ENCODE peak calls at places on chromosome 16, in four cellular contexts. One of them, this sample, is unnamed.

GRCh38 chr16:88923450-88923849 is 53.6 kb downstream of the CBFA2T3 start:
- DNase-seq in fibroblast of lung: no peak
- DNase-seq in DND-41: no peak
- DNase-seq in CD4-positive, alpha-beta T cell: no peak
- DNase-seq in this sample: no peak

GRCh38 chr16:10738231-10739077 is 5.2 kb upstream of the NUBP1 start:
- DNase-seq in DND-41: no peak
- DNase-seq in fibroblast of lung: peak; percentile 73
- DNase-seq in CD4-positive, alpha-beta T cell: no peak
- DNase-seq in this sample: peak; percentile 76

GRCh38 chr16:89093602-89094251 is at the start of gene ACSF3:
- DNase-seq in fibroblast of lung: peak; percentile 50
- DNase-seq in CD4-positive, alpha-beta T cell: peak; percentile 51
- DNase-seq in DND-41: peak; percentile 71
- DNase-seq in this sample: peak; percentile 85

GRCh38 chr16:6571044-6571443 is 761.6 kb upstream of the RBFOX1 start:
- DNase-seq in CD4-positive, alpha-beta T cell: no peak
- DNase-seq in fibroblast of lung: no peak
- DNase-seq in DND-41: no peak
- DNase-seq in this sample: no peak

GRCh38 chr16:19705131-19705501 is 12.9 kb downstream of the KNOP1 start:
- DNase-seq in fibroblast of lung: no peak
- DNase-seq in CD4-positive, alpha-beta T cell: no peak
- DNase-seq in DND-41: no peak
- DNase-seq in this sample: no peak

GRCh38 chr16:24758986-24759385 is 29.5 kb downstream of the TNRC6A start:
- DNase-seq in CD4-positive, alpha-beta T cell: no peak
- DNase-seq in fibroblast of lung: no peak
- DNase-seq in DND-41: no peak
- DNase-seq in this sample: no peak

GRCh38 chr16:53896711-53897110 is 192.8 kb downstream of the FTO start:
- DNase-seq in CD4-positive, alpha-beta T cell: no peak
- DNase-seq in DND-41: no peak
- DNase-seq in fibroblast of lung: no peak
- DNase-seq in this sample: no peak

GRCh38 chr16:53893731-53894435 is 189.9 kb downstream of the FTO start:
- DNase-seq in fibroblast of lung: peak; percentile 92
- DNase-seq in CD4-positive, alpha-beta T cell: no peak
- DNase-seq in DND-41: no peak
- DNase-seq in this sample: no peak

GRCh38 chr16:64468515-64469090 is 653.3 kb downstream of the CDH11 start:
- DNase-seq in CD4-positive, alpha-beta T cell: no peak
- DNase-seq in fibroblast of lung: no peak
- DNase-seq in DND-41: no peak
- DNase-seq in this sample: no peak

GRCh38 chr16:71216714-71217113 is 13.8 kb downstream of the HYDIN start:
- DNase-seq in DND-41: no peak
- DNase-seq in CD4-positive, alpha-beta T cell: no peak
- DNase-seq in fibroblast of lung: no peak
- DNase-seq in this sample: no peak

DNA sequence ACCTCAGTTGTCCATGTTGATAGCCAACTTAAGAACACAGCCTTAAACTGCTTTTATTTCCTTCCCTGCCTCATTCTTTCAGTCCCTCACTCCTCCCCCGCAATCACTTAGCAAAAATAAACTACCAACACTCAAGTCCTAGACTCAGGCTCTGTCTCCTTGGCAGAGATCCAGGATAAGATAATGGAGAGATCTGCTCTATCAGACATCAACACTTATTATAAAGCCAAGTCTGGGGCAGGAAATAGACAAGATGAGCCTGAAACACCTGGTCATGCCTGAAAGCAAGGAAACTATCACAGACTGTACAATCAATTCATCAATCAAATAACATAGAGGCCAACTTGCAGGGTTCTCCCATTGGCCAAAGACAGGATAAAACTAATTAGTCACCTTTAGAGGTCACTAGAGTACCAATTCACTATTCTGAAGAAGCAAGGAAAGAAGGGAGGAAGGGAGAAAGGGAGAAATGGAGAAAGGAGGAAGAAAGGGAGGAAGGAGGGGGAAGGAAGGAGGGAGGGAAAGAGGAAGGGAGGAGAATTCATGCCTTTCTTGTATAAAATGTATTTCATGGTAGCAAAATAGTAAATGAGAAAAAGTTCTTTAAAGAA is 15.6 kb downstream of the HYDIN start:
- DNase-seq in DND-41: no peak
- DNase-seq in fibroblast of lung: no peak
- DNase-seq in CD4-positive, alpha-beta T cell: no peak
- DNase-seq in this sample: no peak
- TF ChIP-seq CTCF in DND-41: peak; percentile 40
- TF ChIP-seq CTCF in fibroblast of lung: no peak
- TF ChIP-seq CTCF in CD4-positive, alpha-beta T cell: no peak
- TF ChIP-seq CTCF in this sample: peak; percentile 35

DNA sequence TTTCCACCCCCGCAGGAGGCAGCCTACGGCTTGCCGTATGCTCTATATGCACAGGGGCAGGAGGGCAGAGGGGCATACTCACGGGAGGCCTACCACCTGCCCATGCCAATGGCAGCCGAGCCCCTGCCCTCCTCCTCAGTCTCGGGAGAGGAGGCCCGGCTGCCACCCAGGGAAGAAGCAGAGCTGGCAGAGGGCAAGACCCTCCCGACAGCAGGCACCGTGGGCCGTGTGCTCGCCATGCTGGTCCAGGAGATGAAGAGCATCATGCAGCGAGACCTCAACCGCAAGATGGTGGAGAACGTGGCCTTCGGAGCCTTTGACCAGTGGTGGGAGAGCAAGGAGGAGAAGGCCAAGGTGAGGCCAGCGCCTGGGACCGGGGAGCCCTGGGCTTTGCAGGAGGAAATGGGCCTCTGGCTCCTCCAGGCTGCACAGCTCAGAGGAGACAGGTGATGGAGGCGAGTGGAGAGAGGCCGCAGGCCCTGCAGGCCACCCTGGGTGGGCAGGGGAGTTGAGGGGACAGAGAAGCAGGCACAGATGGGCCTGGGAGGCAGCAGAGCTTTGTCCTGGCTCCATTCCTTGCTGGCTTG is 8.6 kb downstream of the SETD1A start:
- DNase-seq in DND-41: no peak
- DNase-seq in CD4-positive, alpha-beta T cell: no peak
- DNase-seq in fibroblast of lung: no peak
- DNase-seq in this sample: no peak
- H3K27me3 ChIP-seq in DND-41: no peaks in the 10 kb centered on the region
- H3K27me3 ChIP-seq in CD4-positive, alpha-beta T cell: no peaks in the 10 kb centered on the region
- H3K27me3 ChIP-seq in fibroblast of lung: no peaks in the 10 kb centered on the region
- H3K27me3 ChIP-seq in this sample: no peaks in the 10 kb centered on the region

GRCh38 chr16:68324336-68324735 is 13.5 kb downstream of the PRMT7 start:
- DNase-seq in CD4-positive, alpha-beta T cell: no peak
- DNase-seq in DND-41: no peak
- DNase-seq in fibroblast of lung: no peak
- DNase-seq in this sample: no peak
- TF ChIP-seq CTCF in CD4-positive, alpha-beta T cell: no peak
- TF ChIP-seq CTCF in DND-41: no peak
- TF ChIP-seq CTCF in fibroblast of lung: no peak
- TF ChIP-seq CTCF in this sample: no peak

DNA sequence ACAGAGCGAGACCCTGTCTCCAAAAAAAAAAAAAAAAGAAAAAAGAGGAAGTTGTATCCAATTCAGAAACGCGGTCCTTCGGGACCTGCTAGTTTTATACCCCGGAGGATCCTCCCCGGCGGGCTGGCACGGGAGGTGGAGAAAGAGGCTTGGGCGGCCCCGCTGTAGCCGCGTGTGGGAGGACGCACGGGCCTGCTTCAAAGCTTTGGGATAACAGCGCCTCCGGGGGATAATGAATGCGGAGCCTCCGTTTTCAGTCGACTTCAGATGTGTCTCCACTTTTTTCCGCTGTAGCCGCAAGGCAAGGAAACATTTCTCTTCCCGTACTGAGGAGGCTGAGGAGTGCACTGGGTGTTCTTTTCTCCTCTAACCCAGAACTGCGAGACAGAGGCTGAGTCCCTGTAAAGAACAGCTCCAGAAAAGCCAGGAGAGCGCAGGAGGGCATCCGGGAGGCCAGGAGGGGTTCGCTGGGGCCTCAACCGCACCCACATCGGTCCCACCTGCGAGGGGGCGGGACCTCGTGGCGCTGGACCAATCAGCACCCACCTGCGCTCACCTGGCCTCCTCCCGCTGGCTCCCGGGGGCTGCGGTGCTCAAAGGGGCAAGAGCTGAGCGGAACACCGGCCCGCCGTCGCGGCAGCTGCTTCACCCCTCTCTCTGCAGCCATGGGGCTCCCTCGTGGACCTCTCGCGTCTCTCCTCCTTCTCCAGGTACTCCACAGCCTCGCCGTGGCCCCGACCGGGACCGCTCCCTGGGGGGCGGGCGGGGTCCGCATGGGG is at the start of gene CDH3:
- DNase-seq in DND-41: no peak
- DNase-seq in CD4-positive, alpha-beta T cell: no peak
- DNase-seq in fibroblast of lung: peak; percentile 48
- DNase-seq in this sample: no peak
- H3K27me3 ChIP-seq in DND-41: peaks cover 11% of the 10 kb centered on the region
- H3K27me3 ChIP-seq in CD4-positive, alpha-beta T cell: peaks cover 80% of the 10 kb centered on the region
- H3K27me3 ChIP-seq in fibroblast of lung: peaks cover 25% of the 10 kb centered on the region
- H3K27me3 ChIP-seq in this sample: peaks cover 4% of the 10 kb centered on the region

GRCh38 chr16:56877783-56878182 is 12.8 kb downstream of the SLC12A3 start:
- DNase-seq in DND-41: no peak
- DNase-seq in CD4-positive, alpha-beta T cell: no peak
- DNase-seq in fibroblast of lung: no peak
- DNase-seq in this sample: no peak

GRCh38 chr16:56876048-56876447 is 11.0 kb downstream of the SLC12A3 start:
- DNase-seq in CD4-positive, alpha-beta T cell: no peak
- DNase-seq in fibroblast of lung: no peak
- DNase-seq in DND-41: no peak
- DNase-seq in this sample: no peak

GRCh38 chr16:56872863-56873391 is 7.9 kb downstream of the SLC12A3 start:
- DNase-seq in DND-41: no peak
- DNase-seq in CD4-positive, alpha-beta T cell: no peak
- DNase-seq in fibroblast of lung: no peak
- DNase-seq in this sample: no peak

GRCh38 chr16:56871172-56871593 is 6.2 kb downstream of the SLC12A3 start:
- DNase-seq in CD4-positive, alpha-beta T cell: no peak
- DNase-seq in fibroblast of lung: peak; percentile 27
- DNase-seq in DND-41: no peak
- DNase-seq in this sample: peak; percentile 72

GRCh38 chr16:56874800-56875199 is 9.8 kb downstream of the SLC12A3 start:
- DNase-seq in fibroblast of lung: peak; percentile 73
- DNase-seq in DND-41: no peak
- DNase-seq in CD4-positive, alpha-beta T cell: no peak
- DNase-seq in this sample: no peak
- TF ChIP-seq CTCF in fibroblast of lung: no peak
- TF ChIP-seq CTCF in DND-41: no peak
- TF ChIP-seq CTCF in CD4-positive, alpha-beta T cell: no peak
- TF ChIP-seq CTCF in this sample: no peak

GRCh38 chr16:86570542-86571196 is 4.0 kb downstream of the FOXC2 start:
- DNase-seq in DND-41: no peak
- DNase-seq in CD4-positive, alpha-beta T cell: no peak
- DNase-seq in fibroblast of lung: peak; percentile 36
- DNase-seq in this sample: no peak
- H3K27me3 ChIP-seq in DND-41: no peaks in the 10 kb centered on the region
- H3K27me3 ChIP-seq in CD4-positive, alpha-beta T cell: peaks cover 71% of the 10 kb centered on the region
- H3K27me3 ChIP-seq in fibroblast of lung: no peaks in the 10 kb centered on the region
- H3K27me3 ChIP-seq in this sample: peaks cover 2% of the 10 kb centered on the region

DNA sequence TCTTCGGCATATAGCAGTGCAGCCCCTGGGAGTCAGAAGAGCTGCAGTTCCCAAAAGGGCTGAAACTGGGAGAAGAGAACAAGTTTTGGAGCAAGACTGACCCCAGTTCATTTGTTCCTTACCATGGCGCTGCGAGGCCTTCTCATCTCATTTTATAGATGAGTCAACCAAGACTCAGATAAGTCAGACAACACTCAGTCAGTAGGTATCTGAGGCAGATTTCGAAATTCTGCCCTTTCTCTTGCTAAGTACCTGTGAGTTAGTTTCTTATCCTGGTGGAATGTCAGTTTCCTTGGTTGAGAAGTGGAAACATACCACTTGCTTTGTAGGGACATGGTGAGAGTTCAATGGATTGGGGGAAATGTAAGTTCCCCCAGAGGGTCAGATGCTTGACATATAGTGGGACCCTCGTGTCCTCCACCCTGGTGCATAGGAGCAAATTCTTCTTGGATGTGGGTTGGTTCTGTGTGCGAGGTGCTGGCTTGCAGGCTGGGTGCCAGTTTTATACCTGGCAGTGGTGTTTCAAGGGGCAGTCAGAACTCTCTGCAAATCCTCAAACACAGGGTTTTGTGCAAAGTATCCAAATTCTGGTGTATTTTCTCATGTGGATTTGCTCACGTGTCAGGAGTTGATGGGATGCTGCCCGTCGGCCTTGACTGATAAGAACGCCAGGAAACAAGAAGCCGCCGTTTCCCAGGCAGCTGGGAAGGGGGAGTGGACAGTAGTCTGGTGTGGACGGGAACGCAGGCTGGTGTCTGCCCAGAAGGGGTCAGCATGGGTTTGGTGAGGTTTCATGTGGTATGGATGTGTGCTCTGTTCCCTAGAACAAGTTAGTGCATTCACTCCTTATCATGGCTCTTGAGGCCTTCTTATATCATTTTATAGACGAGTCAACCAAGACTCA is 61.1 kb upstream of the CIBAR2 start:
- DNase-seq in DND-41: no peak
- DNase-seq in CD4-positive, alpha-beta T cell: no peak
- DNase-seq in fibroblast of lung: peak; percentile 97
- DNase-seq in this sample: no peak
- TF ChIP-seq CTCF in DND-41: no peak
- TF ChIP-seq CTCF in CD4-positive, alpha-beta T cell: no peak
- TF ChIP-seq CTCF in fibroblast of lung: peak; percentile 46
- TF ChIP-seq CTCF in this sample: no peak

DNA sequence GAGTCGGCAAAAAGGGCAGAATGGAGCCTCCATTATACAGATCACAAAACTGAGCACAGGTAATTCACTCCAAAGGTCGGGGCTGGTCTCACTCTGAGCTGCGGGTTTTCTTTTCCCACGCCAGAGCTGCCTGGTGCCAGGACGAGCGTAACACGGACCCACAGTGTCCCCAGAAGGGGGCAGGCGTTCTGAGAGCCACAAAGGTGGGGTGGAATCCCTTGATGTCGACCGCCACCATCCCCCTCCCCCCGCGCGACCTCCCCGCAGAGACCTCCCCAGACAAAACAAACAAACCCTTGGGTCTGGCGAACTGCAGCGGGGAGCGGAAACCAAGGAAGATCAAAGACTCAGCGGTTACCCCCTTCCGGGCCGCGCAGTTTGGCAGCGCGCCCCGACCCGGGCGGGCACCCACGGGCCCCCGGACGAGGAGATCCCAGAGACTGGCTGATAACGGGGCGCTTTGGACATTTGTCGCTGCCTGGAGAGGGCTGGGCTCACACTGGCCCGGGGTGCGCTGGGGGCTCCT is 793 bp upstream of the NKD1 start:
- DNase-seq in CD4-positive, alpha-beta T cell: peak; percentile 72
- DNase-seq in DND-41: peak; percentile 90
- DNase-seq in fibroblast of lung: peak; percentile 4
- DNase-seq in this sample: peak; percentile 59
- H3K27me3 ChIP-seq in CD4-positive, alpha-beta T cell: no peaks in the 10 kb centered on the region
- H3K27me3 ChIP-seq in DND-41: peaks cover 82% of the 10 kb centered on the region
- H3K27me3 ChIP-seq in fibroblast of lung: peaks cover 54% of the 10 kb centered on the region
- H3K27me3 ChIP-seq in this sample: peaks cover 4% of the 10 kb centered on the region

GRCh38 chr16:62256406-62256805 is 220.2 kb upstream of the CDH8 start:
- DNase-seq in fibroblast of lung: peak; percentile 6
- DNase-seq in DND-41: no peak
- DNase-seq in CD4-positive, alpha-beta T cell: no peak
- DNase-seq in this sample: no peak
- TF ChIP-seq CTCF in fibroblast of lung: no peak
- TF ChIP-seq CTCF in DND-41: peak; percentile 60
- TF ChIP-seq CTCF in CD4-positive, alpha-beta T cell: no peak
- TF ChIP-seq CTCF in this sample: no peak